ENCODE peak calls at places on chromosome 4, in four cellular contexts. Y is kidney, R is AG04450, L is breast epithelium. M is an unnamed sample.

GRCh38 chr4:75726577-75726976 is 2.2 kb downstream of the USO1 start:
- DNase-seq in R (no peak), L (no peak), Y (no peak), M (no peak)

GRCh38 chr4:3375688-3376087 is 66.1 kb upstream of the HGFAC start:
- DNase-seq in R (peak; percentile 43), L (no peak), Y (no peak), M (no peak)

GRCh38 chr4:141155586-141155985 is 22.3 kb upstream of the RNF150 start:
- DNase-seq in Y (no peak), L (no peak), R (no peak), M (no peak)

GRCh38 chr4:41418444-41418843 is 119.5 kb upstream of the LIMCH1 start:
- DNase-seq in Y (peak; percentile 50), L (peak; percentile 40), R (no peak), M (no peak)

GRCh38 chr4:7710576-7711329 is 228.9 kb downstream of the AFAP1 start:
- DNase-seq in L (no peak), R (no peak), Y (no peak), M (no peak)

GRCh38 chr4:95547708-95548471 is 883 bp downstream of the UNC5C start:
- DNase-seq in L (no peak), Y (peak; percentile 71), R (no peak), M (no peak)

GRCh38 chr4:80101768-80102116 is 28.7 kb upstream of the ANTXR2 start:
- DNase-seq in L (no peak), R (no peak), Y (no peak), M (no peak)

GRCh38 chr4:151325320-151326246 is at the start of gene SH3D19:
- DNase-seq in R (no peak), L (peak; percentile 69), Y (peak; percentile 87), M (no peak)

GRCh38 chr4:5517372-5517771 is 191.0 kb downstream of the EVC2 start:
- DNase-seq in Y (no peak), R (no peak), L (no peak), M (no peak)

GRCh38 chr4:15495621-15496020 is 25.9 kb downstream of the CC2D2A start:
- DNase-seq in R (no peak), Y (no peak), L (no peak), M (no peak)

GRCh38 chr4:30860983-30861382 is 140.8 kb downstream of the PCDH7 start:
- DNase-seq in R (no peak), Y (no peak), L (no peak), M (no peak)

GRCh38 chr4:16248605-16249004 is 22.3 kb upstream of the TAPT1 start:
- DNase-seq in R (no peak), L (no peak), Y (no peak), M (no peak)

DNA sequence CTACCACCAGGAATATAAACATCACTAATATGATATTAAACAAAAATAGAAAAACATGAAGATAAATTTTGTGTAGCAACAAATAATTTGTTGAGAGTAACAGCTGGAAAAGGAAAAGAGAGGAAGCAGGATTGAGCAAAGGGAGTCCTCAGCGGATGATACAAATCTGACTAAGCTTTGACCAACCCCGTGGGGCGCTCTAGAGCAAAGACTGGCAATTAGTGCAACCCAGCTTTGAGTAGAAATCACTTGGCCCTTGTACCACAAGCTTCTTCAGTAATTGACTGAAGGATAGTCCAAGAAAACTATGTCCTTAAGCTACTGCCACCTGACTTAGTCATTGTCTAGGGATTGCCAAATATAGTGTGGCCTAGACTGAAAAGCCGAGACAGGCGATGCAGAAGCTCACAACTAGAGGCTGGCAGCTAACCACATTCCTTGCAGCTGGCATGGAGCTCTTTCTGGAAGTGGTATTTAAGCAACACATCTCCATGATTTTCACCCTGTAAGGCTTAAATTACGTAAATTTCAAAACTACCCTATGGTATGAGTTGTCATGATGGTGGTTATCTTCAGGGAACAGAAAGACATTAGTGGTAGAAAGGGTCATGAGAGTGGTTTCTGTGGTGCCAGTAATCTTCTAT is 396.0 kb downstream of the PDGFC start:
- DNase-seq in Y (no peak), R (no peak), L (peak; percentile 58), M (no peak)
- TF ChIP-seq CTCF in Y (no peak), R (no peak), L (no peak), M (no peak)

GRCh38 chr4:78031457-78031856 is 25.7 kb upstream of the FRAS1 start:
- DNase-seq in R (no peak), L (no peak), Y (no peak), M (no peak)

GRCh38 chr4:78032929-78033328 is 24.2 kb upstream of the FRAS1 start:
- DNase-seq in R (no peak), L (no peak), Y (no peak), M (no peak)

GRCh38 chr4:78033859-78034258 is 23.3 kb upstream of the FRAS1 start:
- DNase-seq in Y (no peak), L (no peak), R (no peak), M (no peak)

DNA sequence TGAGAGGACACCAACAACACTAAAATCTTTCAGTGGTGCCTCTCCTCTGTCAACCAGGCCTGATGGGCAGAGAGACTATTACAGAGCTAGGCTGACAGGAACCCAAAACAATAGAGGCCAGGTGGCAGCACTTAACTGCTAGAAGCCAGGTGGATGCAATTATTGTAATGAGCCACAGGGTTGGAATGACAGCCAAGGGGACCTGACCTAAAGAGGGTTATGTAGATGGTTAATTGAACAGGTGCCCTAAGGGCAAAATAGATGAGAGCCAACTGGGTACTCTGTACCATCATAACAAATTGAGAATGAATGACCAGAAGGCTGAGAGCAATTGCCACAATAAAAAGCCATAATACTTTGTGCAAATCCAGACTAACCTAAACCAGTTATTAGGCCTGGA is 24.7 kb upstream of the FRAS1 start:
- DNase-seq in R (no peak), L (no peak), Y (no peak), M (no peak)
- TF ChIP-seq CTCF in R (no peak), L (no peak), Y (no peak), M (no peak)

DNA sequence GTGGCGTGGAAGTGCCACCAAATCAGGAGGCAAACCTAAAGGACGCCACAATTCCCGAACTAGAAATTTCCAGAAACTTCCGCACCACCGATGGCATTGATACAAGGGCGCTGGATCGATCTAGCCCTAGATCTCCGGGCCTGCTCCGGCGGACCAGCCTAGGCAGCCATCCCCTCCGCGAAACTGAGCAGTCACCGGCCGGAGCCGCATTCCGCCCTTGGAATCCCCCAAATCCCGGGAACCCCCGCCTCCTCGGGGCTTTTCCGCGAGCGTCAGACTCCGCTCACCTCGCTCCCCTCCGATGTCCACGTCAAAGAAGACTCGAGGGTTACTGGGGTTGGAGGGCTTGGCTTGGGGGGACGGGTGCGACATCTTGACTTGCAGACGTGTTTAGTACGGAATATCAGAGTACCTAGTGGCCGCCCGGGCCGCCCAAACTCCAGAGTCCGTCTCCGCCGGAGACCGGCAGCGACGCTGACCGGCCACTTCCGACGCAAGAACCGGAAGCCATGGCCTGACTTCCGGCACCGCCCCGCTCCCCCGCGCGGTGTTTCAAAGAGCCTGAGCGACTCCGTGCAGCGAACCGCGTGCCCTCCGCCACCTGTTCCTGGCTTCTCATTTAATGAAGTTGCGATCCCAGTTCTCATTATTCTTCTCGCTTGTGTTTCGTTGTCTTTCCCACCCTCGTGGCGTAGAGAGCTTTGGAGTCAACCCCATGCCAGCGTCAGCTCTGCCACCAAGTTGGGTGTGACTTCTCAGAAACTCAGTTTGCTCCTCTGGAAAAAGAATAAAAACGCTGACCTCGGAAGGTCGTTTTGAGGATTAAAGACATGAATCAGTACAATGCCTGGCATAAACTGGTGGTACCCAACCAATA is at the start of gene PPID:
- DNase-seq in L (peak; percentile 54), R (peak; percentile 21), Y (peak; percentile 95), M (peak; percentile 79)
- TF ChIP-seq CTCF in L (no peak), R (no peak), Y (no peak), M (no peak)

DNA sequence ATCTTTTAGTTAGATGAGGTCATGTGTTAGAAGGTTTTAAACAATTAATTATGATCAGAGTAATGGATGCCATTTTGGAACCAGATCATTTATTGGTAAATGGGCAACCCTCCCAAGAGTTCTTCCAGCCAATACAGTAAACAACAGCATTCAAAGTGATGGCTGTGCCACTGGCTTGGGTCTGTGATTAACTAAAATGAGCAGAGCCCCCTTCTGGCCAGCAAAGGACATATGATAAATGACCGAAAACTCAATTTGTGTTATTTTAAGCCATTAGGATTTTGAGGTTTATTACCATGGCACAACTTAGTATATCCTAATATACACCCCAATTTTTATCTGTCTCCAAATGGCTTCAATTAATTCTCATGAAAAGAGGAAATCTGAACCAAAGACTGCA is 90.8 kb upstream of the NPFFR2 start:
- DNase-seq in Y (no peak), R (no peak), L (no peak), M (no peak)
- TF ChIP-seq CTCF in Y (peak; percentile 21), R (peak; percentile 41), L (no peak), M (no peak)

DNA sequence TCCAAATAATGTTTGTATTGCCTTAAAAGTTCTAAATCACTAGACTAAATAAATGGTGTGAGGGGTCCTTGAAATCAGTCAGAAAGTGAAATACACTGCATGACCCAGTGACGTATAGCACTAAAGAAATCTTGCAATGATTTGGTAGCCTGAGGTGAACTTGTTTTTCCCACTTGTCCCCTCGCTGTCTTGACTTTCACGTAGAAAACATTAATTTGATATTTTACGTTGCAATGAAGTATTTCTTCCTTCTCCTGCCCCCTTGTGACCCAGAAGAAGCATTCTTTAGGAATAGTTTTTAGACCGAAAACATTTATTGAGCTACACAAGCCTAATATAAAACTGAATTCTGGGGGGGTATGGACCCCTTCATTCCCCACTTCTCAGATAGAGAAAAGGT is 3.7 kb downstream of the KLB start:
- DNase-seq in L (no peak), Y (no peak), R (no peak), M (no peak)
- TF ChIP-seq CTCF in L (no peak), Y (peak; percentile 26), R (peak; percentile 40), M (no peak)

DNA sequence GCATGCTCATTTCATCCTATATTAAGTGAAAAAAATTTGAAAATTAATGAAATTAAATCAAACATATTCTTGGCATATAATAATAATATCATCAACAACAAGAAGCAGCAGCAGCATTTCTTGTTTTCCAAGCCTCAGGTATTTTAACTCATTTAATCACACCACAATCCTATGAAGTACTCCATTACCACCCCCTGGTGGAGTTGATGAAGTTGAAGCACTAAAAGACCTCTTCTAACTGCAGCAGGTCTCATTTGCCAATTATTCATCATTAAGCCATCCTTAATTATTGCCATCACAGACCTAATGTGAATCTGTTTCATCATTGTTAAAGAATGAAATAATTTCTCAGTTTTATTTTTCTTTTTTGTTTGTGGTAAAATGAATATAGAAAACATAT is 801.4 kb upstream of the GRID2 start:
- DNase-seq in R (no peak), Y (no peak), L (no peak), M (no peak)
- TF ChIP-seq CTCF in R (no peak), Y (no peak), L (no peak), M (no peak)

DNA sequence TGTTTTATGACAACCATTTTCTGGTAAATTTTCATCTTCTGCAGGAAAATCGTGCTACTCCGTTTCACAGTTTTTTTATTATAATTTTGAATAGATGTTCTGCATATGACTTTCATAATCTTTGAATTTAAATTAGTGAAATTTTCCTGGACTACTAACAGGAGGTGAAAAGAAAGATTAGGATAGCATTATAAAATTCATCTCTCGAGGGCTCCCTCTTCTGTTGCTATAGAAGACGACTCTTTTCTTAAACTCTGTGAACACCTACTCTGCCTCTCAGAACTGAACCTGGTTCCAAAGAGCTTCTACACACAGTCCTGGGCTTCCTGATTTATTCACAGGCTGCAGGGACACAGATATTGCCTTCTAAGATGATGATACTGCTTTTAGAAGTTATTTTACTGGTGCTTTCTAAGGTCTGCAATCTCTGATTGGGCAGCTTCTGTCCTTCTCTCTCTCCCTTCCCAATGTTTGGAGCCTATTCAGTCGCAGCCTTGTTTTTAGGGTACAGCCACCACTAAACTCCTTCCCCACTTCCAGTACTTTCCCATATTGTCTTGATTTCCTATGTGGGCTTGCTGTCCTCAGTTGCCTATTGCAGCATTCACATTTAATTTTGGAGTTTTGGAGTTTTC is 10.1 kb upstream of the SAP30 start:
- DNase-seq in R (no peak), L (no peak), Y (no peak), M (no peak)
- TF ChIP-seq CTCF in R (peak; percentile 55), L (no peak), Y (no peak), M (no peak)

M was measured in activated B cell treated with CpG ODN at 0.5 μM for 24 hours.